ENCODE peak calls at places on chromosome 12, in five cellular contexts. One of them, this sample, is unnamed.

GRCh38 chr12:68854078-68854468 is 46.1 kb downstream of the MDM2 start:
- DNase-seq in kidney: no peak
- DNase-seq in PC-3: no peak
- DNase-seq in mesenchymal stem cell: no peak
- DNase-seq in fibroblast of lung: no peak
- DNase-seq in this sample: no peak

GRCh38 chr12:30847259-30847658 is 79.3 kb upstream of the TSPAN11 start:
- DNase-seq in fibroblast of lung: peak
- DNase-seq in PC-3: peak
- DNase-seq in mesenchymal stem cell: peak
- DNase-seq in kidney: no peak
- DNase-seq in this sample: peak

GRCh38 chr12:54033106-54033979 is 493 bp downstream of the HOXC5 start:
- DNase-seq in kidney: peak
- DNase-seq in PC-3: peak
- DNase-seq in mesenchymal stem cell: peak
- DNase-seq in fibroblast of lung: no peak
- DNase-seq in this sample: peak

GRCh38 chr12:128702344-128702743 is 121.4 kb downstream of the SLC15A4 start:
- DNase-seq in fibroblast of lung: no peak
- DNase-seq in mesenchymal stem cell: no peak
- DNase-seq in kidney: no peak
- DNase-seq in PC-3: no peak
- DNase-seq in this sample: no peak

GRCh38 chr12:15522574-15523187 is 200.4 kb downstream of the PTPRO start:
- DNase-seq in fibroblast of lung: peak
- DNase-seq in kidney: no peak
- DNase-seq in PC-3: peak
- DNase-seq in mesenchymal stem cell: peak
- DNase-seq in this sample: peak

GRCh38 chr12:62627181-62627580 is 160.6 kb downstream of the MON2 start:
- DNase-seq in PC-3: no peak
- DNase-seq in mesenchymal stem cell: no peak
- DNase-seq in fibroblast of lung: no peak
- DNase-seq in kidney: no peak
- DNase-seq in this sample: no peak

GRCh38 chr12:96617178-96617577 is 127.8 kb downstream of the CFAP54 start:
- DNase-seq in mesenchymal stem cell: no peak
- DNase-seq in kidney: no peak
- DNase-seq in PC-3: peak
- DNase-seq in fibroblast of lung: no peak
- DNase-seq in this sample: no peak

GRCh38 chr12:86663173-86663572 is 407.0 kb upstream of the MGAT4C start:
- DNase-seq in PC-3: no peak
- DNase-seq in fibroblast of lung: no peak
- DNase-seq in kidney: no peak
- DNase-seq in mesenchymal stem cell: no peak
- DNase-seq in this sample: no peak

GRCh38 chr12:57093412-57094193 is 4.7 kb downstream of the NAB2 start:
- DNase-seq in mesenchymal stem cell: peak
- DNase-seq in fibroblast of lung: peak
- DNase-seq in kidney: peak
- DNase-seq in PC-3: peak
- DNase-seq in this sample: peak

GRCh38 chr12:24561411-24561871 is 387.5 kb downstream of the BCAT1 start:
- DNase-seq in kidney: no peak
- DNase-seq in fibroblast of lung: peak
- DNase-seq in mesenchymal stem cell: peak
- DNase-seq in PC-3: no peak
- DNase-seq in this sample: no peak

GRCh38 chr12:113230315-113231274 is 9.3 kb downstream of the TPCN1 start:
- DNase-seq in mesenchymal stem cell: no peak
- DNase-seq in fibroblast of lung: peak
- DNase-seq in kidney: peak
- DNase-seq in PC-3: no peak
- DNase-seq in this sample: no peak

GRCh38 chr12:96986883-96987523 is 79.9 kb downstream of the NEDD1 start:
- DNase-seq in kidney: no peak
- DNase-seq in mesenchymal stem cell: peak
- DNase-seq in fibroblast of lung: peak
- DNase-seq in PC-3: peak
- DNase-seq in this sample: no peak

GRCh38 chr12:99277566-99277965 is 370.0 kb upstream of the GARIN6 start:
- DNase-seq in PC-3: peak
- DNase-seq in kidney: no peak
- DNase-seq in fibroblast of lung: no peak
- DNase-seq in mesenchymal stem cell: no peak
- DNase-seq in this sample: no peak

GRCh38 chr12:132018193-132018916 is 68.6 kb downstream of the EP400 start:
- DNase-seq in fibroblast of lung: peak
- DNase-seq in kidney: no peak
- DNase-seq in mesenchymal stem cell: no peak
- DNase-seq in PC-3: no peak
- DNase-seq in this sample: no peak

GRCh38 chr12:124433147-124433874 is 134.1 kb downstream of the NCOR2 start:
- DNase-seq in PC-3: no peak
- DNase-seq in mesenchymal stem cell: no peak
- DNase-seq in kidney: no peak
- DNase-seq in fibroblast of lung: no peak
- DNase-seq in this sample: no peak

GRCh38 chr12:96078281-96078761 is 42.9 kb upstream of the LTA4H start:
- DNase-seq in fibroblast of lung: peak
- DNase-seq in PC-3: no peak
- DNase-seq in mesenchymal stem cell: no peak
- DNase-seq in kidney: peak
- DNase-seq in this sample: no peak

GRCh38 chr12:112480931-112481330 is 62.2 kb downstream of the PTPN11 start:
- DNase-seq in fibroblast of lung: no peak
- DNase-seq in mesenchymal stem cell: no peak
- DNase-seq in PC-3: no peak
- DNase-seq in kidney: no peak
- DNase-seq in this sample: no peak

GRCh38 chr12:6827982-6828670 is at the start of gene P3H3:
- DNase-seq in fibroblast of lung: peak
- DNase-seq in kidney: peak
- DNase-seq in mesenchymal stem cell: peak
- DNase-seq in PC-3: no peak
- DNase-seq in this sample: no peak

GRCh38 chr12:6826734-6827436 is 1.3 kb upstream of the P3H3 start:
- DNase-seq in PC-3: no peak
- DNase-seq in fibroblast of lung: no peak
- DNase-seq in mesenchymal stem cell: no peak
- DNase-seq in kidney: peak
- DNase-seq in this sample: no peak

GRCh38 chr12:6828671-6829531 is 694 bp downstream of the P3H3 start:
- DNase-seq in PC-3: no peak
- DNase-seq in mesenchymal stem cell: no peak
- DNase-seq in fibroblast of lung: peak
- DNase-seq in kidney: peak
- DNase-seq in this sample: no peak

GRCh38 chr12:6826125-6826733 is 2.0 kb upstream of the P3H3 start:
- DNase-seq in fibroblast of lung: no peak
- DNase-seq in mesenchymal stem cell: no peak
- DNase-seq in PC-3: no peak
- DNase-seq in kidney: no peak
- DNase-seq in this sample: no peak

GRCh38 chr12:6827437-6827894 is 741 bp upstream of the P3H3 start:
- DNase-seq in mesenchymal stem cell: peak
- DNase-seq in PC-3: peak
- DNase-seq in kidney: peak
- DNase-seq in fibroblast of lung: peak
- DNase-seq in this sample: peak
- H3K9ac ChIP-seq in mesenchymal stem cell: peak
- H3K9ac ChIP-seq in PC-3: no peak
- H3K9ac ChIP-seq in kidney: no peak
- H3K9ac ChIP-seq in fibroblast of lung: peak
- H3K9ac ChIP-seq in this sample: no peak

GRCh38 chr12:21545557-21545956 is 19.5 kb downstream of the SPX start:
- DNase-seq in kidney: no peak
- DNase-seq in PC-3: no peak
- DNase-seq in fibroblast of lung: no peak
- DNase-seq in mesenchymal stem cell: no peak
- DNase-seq in this sample: no peak
- H3K27ac ChIP-seq in kidney: no peak
- H3K27ac ChIP-seq in PC-3: no peak
- H3K27ac ChIP-seq in fibroblast of lung: no peak
- H3K27ac ChIP-seq in mesenchymal stem cell: no peak
- H3K27ac ChIP-seq in this sample: no peak

DNA sequence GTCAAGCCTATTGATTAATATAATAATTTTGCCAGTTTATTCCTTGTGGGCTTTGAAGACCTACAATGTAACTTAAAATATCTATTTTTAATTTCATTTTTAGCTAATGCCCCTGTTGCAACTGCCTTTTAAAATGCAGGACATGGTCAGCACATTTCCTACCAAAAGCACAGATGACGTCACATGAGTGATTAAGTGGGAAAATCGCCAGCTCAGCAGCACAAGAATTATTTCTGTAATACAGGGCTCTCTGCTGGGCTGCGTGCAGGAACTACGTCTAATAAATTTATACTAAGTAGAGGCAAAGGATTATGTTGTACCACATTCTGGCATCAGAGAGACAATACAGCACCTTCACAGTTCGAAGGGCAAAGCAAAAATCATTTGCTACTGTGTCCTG is 8.2 kb downstream of the RACGAP1 start:
- DNase-seq in fibroblast of lung: peak
- DNase-seq in mesenchymal stem cell: peak
- DNase-seq in kidney: no peak
- DNase-seq in PC-3: no peak
- DNase-seq in this sample: peak
- H3K4me3 ChIP-seq in fibroblast of lung: peak
- H3K4me3 ChIP-seq in mesenchymal stem cell: peak
- H3K4me3 ChIP-seq in kidney: no peak
- H3K4me3 ChIP-seq in PC-3: no peak
- H3K4me3 ChIP-seq in this sample: no peak

DNA sequence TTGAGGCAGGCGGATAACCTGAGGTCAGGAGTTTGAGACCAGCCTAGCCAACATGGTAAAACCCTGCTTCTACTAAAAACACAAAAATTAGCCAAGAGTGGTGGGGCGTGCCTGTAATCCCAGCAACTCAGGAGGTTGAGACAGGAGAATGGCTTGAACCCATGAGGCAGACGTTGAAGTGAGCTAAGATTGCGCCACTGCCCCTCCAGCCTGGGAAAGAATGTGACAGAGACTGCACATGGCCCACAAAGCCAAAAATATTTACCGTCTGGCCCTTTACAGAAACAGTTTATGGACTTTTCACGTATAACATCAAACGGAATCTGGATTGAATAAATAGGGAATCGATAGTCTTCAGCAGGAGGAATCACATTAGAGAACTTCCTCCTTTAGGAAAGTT is 3.5 kb downstream of the RSRC2 start:
- DNase-seq in PC-3: no peak
- DNase-seq in mesenchymal stem cell: peak
- DNase-seq in kidney: no peak
- DNase-seq in fibroblast of lung: peak
- DNase-seq in this sample: peak
- H3K9ac ChIP-seq in PC-3: no peak
- H3K9ac ChIP-seq in mesenchymal stem cell: peak
- H3K9ac ChIP-seq in kidney: peak
- H3K9ac ChIP-seq in fibroblast of lung: no peak
- H3K9ac ChIP-seq in this sample: no peak

GRCh38 chr12:47098099-47098498 is 18.3 kb upstream of the AMIGO2 start:
- DNase-seq in kidney: no peak
- DNase-seq in mesenchymal stem cell: no peak
- DNase-seq in fibroblast of lung: no peak
- DNase-seq in PC-3: no peak
- DNase-seq in this sample: no peak

GRCh38 chr12:47102845-47103666 is 23.3 kb upstream of the AMIGO2 start:
- DNase-seq in PC-3: peak
- DNase-seq in mesenchymal stem cell: peak
- DNase-seq in fibroblast of lung: peak
- DNase-seq in kidney: no peak
- DNase-seq in this sample: peak

GRCh38 chr12:47105914-47106674 is 26.3 kb upstream of the AMIGO2 start:
- DNase-seq in fibroblast of lung: no peak
- DNase-seq in kidney: no peak
- DNase-seq in mesenchymal stem cell: no peak
- DNase-seq in PC-3: peak
- DNase-seq in this sample: no peak

GRCh38 chr12:47100146-47100545 is 20.4 kb upstream of the AMIGO2 start:
- DNase-seq in fibroblast of lung: no peak
- DNase-seq in PC-3: peak
- DNase-seq in mesenchymal stem cell: peak
- DNase-seq in kidney: no peak
- DNase-seq in this sample: no peak

GRCh38 chr12:47102406-47102805 is 22.6 kb upstream of the AMIGO2 start:
- DNase-seq in fibroblast of lung: no peak
- DNase-seq in PC-3: no peak
- DNase-seq in mesenchymal stem cell: no peak
- DNase-seq in kidney: no peak
- DNase-seq in this sample: no peak
- H3K27ac ChIP-seq in fibroblast of lung: no peak
- H3K27ac ChIP-seq in PC-3: no peak
- H3K27ac ChIP-seq in mesenchymal stem cell: no peak
- H3K27ac ChIP-seq in kidney: no peak
- H3K27ac ChIP-seq in this sample: no peak

GRCh38 chr12:4117386-4118016 is 156.1 kb upstream of the CCND2 start:
- DNase-seq in kidney: peak
- DNase-seq in fibroblast of lung: no peak
- DNase-seq in PC-3: no peak
- DNase-seq in mesenchymal stem cell: no peak
- DNase-seq in this sample: no peak
- H3K4me3 ChIP-seq in kidney: no peak
- H3K4me3 ChIP-seq in fibroblast of lung: no peak
- H3K4me3 ChIP-seq in PC-3: no peak
- H3K4me3 ChIP-seq in mesenchymal stem cell: no peak
- H3K4me3 ChIP-seq in this sample: no peak

GRCh38 chr12:120264086-120264485 is 1.4 kb downstream of the PXN start:
- DNase-seq in kidney: no peak
- DNase-seq in fibroblast of lung: no peak
- DNase-seq in mesenchymal stem cell: peak
- DNase-seq in PC-3: no peak
- DNase-seq in this sample: no peak
- H3K9ac ChIP-seq in kidney: peak
- H3K9ac ChIP-seq in fibroblast of lung: peak
- H3K9ac ChIP-seq in mesenchymal stem cell: peak
- H3K9ac ChIP-seq in PC-3: peak
- H3K9ac ChIP-seq in this sample: peak

This sample was measured in mammary epithelial cell.